ENCODE peak calls at places on chromosomes 1 and 21, in ten cellular contexts. Q, O, H, C, F, G, D, S, B and K are unnamed samples.

GRCh38 chr1:108357802-108358201 is 92.3 kb upstream of the NBPF6 start:
- DNase-seq in Q (no peak), O (no peak), H (no peak), C (no peak), F (no peak), G (no peak), D (no peak), S (no peak), B (no peak), K (no peak)

GRCh38 chr1:202143011-202143767 is 1.3 kb downstream of the ARL8A start:
- DNase-seq in Q (no peak), O (no peak), H (no peak), C (peak; percentile 76), F (peak; percentile 76), G (no peak), D (no peak), S (no peak), B (peak; percentile 34), K (no peak)

GRCh38 chr1:224884428-224884827 is 45.0 kb upstream of the DNAH14 start:
- DNase-seq in Q (no peak), O (no peak), H (no peak), C (no peak), F (no peak), G (no peak), D (no peak), S (peak; percentile 31), B (peak; percentile 15), K (no peak)

GRCh38 chr21:14040386-14040785 is 170.4 kb downstream of the LIPI start:
- DNase-seq in Q (no peak), O (no peak), H (no peak), C (no peak), F (no peak), G (no peak), D (no peak), S (no peak), B (no peak), K (no peak)

GRCh38 chr1:178151831-178152230 is 57.9 kb downstream of the RASAL2 start:
- DNase-seq in Q (no peak), O (no peak), H (no peak), C (no peak), F (no peak), G (no peak), D (no peak), S (no peak), B (no peak), K (no peak)

GRCh38 chr1:81430236-81430635 is 370.5 kb upstream of the ADGRL2 start:
- DNase-seq in Q (no peak), O (no peak), H (no peak), C (no peak), F (no peak), G (no peak), D (no peak), S (no peak), B (no peak), K (no peak)

GRCh38 chr1:150233359-150234308 is 2.3 kb downstream of the ANP32E start:
- DNase-seq in Q (no peak), O (no peak), H (no peak), C (no peak), F (no peak), G (peak; percentile 33), D (peak; percentile 28), S (no peak), B (peak; percentile 24), K (peak; percentile 72)

GRCh38 chr1:44366576-44366975 is 11.5 kb upstream of the ERI3 start:
- DNase-seq in Q (no peak), O (no peak), H (no peak), C (no peak), F (no peak), G (no peak), D (no peak), S (no peak), B (no peak), K (no peak)

GRCh38 chr1:66747500-66747899 is 4.8 kb upstream of the DYNLT5 start:
- DNase-seq in Q (no peak), O (no peak), H (no peak), C (no peak), F (no peak), G (no peak), D (no peak), S (no peak), B (no peak), K (no peak)

GRCh38 chr1:23452011-23452411 is 27.5 kb upstream of the TCEA3 start:
- DNase-seq in Q (peak; percentile 70), O (peak; percentile 41), H (peak; percentile 59), C (peak; percentile 79), F (peak; percentile 86), G (peak; percentile 94), D (peak; percentile 88), S (no peak), B (peak; percentile 93), K (peak; percentile 93)

GRCh38 chr1:98733782-98734112 is 72.2 kb downstream of the SNX7 start:
- DNase-seq in Q (no peak), O (no peak), H (no peak), C (no peak), F (no peak), G (no peak), D (no peak), S (no peak), B (no peak), K (no peak)

GRCh38 chr1:150650193-150650592 is 20.8 kb upstream of the ENSA start:
- DNase-seq in Q (no peak), O (no peak), H (no peak), C (no peak), F (peak; percentile 48), G (peak; percentile 33), D (peak; percentile 79), S (no peak), B (peak; percentile 90), K (no peak)

GRCh38 chr1:45721207-45721606 is 29.2 kb downstream of the IPP start:
- DNase-seq in Q (no peak), O (no peak), H (no peak), C (no peak), F (no peak), G (no peak), D (no peak), S (no peak), B (no peak), K (no peak)

GRCh38 chr1:79711001-79711431 is 704.5 kb upstream of the ADGRL4 start:
- DNase-seq in Q (no peak), O (no peak), H (no peak), C (no peak), F (no peak), G (no peak), D (no peak), S (no peak), B (no peak), K (no peak)

GRCh38 chr1:28147264-28148094 is 29.0 kb downstream of the PTAFR start:
- DNase-seq in Q (no peak), O (no peak), H (no peak), C (no peak), F (no peak), G (no peak), D (no peak), S (peak; percentile 64), B (no peak), K (no peak)

GRCh38 chr1:2583331-2583791 is 3.2 kb upstream of the PRXL2B start:
- DNase-seq in Q (no peak), O (no peak), H (no peak), C (peak; percentile 43), F (no peak), G (no peak), D (no peak), S (peak; percentile 41), B (no peak), K (no peak)

GRCh38 chr1:225825078-225825477 is 15.2 kb downstream of the EPHX1 start:
- DNase-seq in Q (no peak), O (no peak), H (no peak), C (peak; percentile 42), F (peak; percentile 63), G (no peak), D (peak; percentile 87), S (no peak), B (peak; percentile 90), K (no peak)

GRCh38 chr1:56451491-56451890 is 127.9 kb downstream of the PLPP3 start:
- DNase-seq in Q (no peak), O (no peak), H (no peak), C (no peak), F (no peak), G (no peak), D (no peak), S (no peak), B (peak; percentile 91), K (no peak)

GRCh38 chr1:56450004-56450666 is 129.2 kb downstream of the PLPP3 start:
- DNase-seq in Q (no peak), O (no peak), H (no peak), C (no peak), F (no peak), G (no peak), D (no peak), S (peak; percentile 47), B (no peak), K (no peak)

GRCh38 chr1:56453016-56453721 is 126.2 kb downstream of the PLPP3 start:
- DNase-seq in Q (no peak), O (no peak), H (no peak), C (no peak), F (no peak), G (peak; percentile 43), D (no peak), S (peak; percentile 82), B (no peak), K (peak; percentile 80)

GRCh38 chr1:56453722-56454078 is 125.7 kb downstream of the PLPP3 start:
- DNase-seq in Q (no peak), O (no peak), H (no peak), C (no peak), F (no peak), G (no peak), D (no peak), S (peak; percentile 52), B (no peak), K (no peak)

GRCh38 chr1:56452027-56453011 is 127.0 kb downstream of the PLPP3 start:
- DNase-seq in Q (no peak), O (no peak), H (no peak), C (no peak), F (peak; percentile 22), G (no peak), D (no peak), S (no peak), B (no peak), K (no peak)
- H3K27ac ChIP-seq in Q (no peak overlapping the region), O (no peak overlapping the region), H (no peak overlapping the region), C (peak overlapping the region; percentile 28), F (no peak overlapping the region), G (peak overlapping the region; percentile 90), D (no peak overlapping the region), S (peak overlapping the region; percentile 24), B (peak overlapping the region; percentile 59), K (no peak overlapping the region)

GRCh38 chr1:214417545-214418210 is 133.7 kb downstream of the PTPN14 start:
- DNase-seq in Q (no peak), O (no peak), H (no peak), C (no peak), F (no peak), G (no peak), D (no peak), S (no peak), B (no peak), K (no peak)
- H3K27ac ChIP-seq in Q (no peak overlapping the region), O (no peak overlapping the region), H (no peak overlapping the region), C (no peak overlapping the region), F (no peak overlapping the region), G (peak overlapping the region; percentile 33), D (no peak overlapping the region), S (peak overlapping the region; percentile 39), B (no peak overlapping the region), K (no peak overlapping the region)

GRCh38 chr1:174018565-174018964 is 3.6 kb downstream of the RC3H1 start:
- DNase-seq in Q (no peak), O (no peak), H (no peak), C (no peak), F (no peak), G (no peak), D (no peak), S (no peak), B (no peak), K (no peak)
- H3K27ac ChIP-seq in Q (no peak overlapping the region), O (no peak overlapping the region), H (no peak overlapping the region), C (no peak overlapping the region), F (no peak overlapping the region), G (no peak overlapping the region), D (no peak overlapping the region), S (no peak overlapping the region), B (no peak overlapping the region), K (no peak overlapping the region)

GRCh38 chr21:29258626-29259335 is 39.9 kb upstream of the BACH1 start:
- DNase-seq in Q (no peak), O (no peak), H (no peak), C (no peak), F (no peak), G (no peak), D (no peak), S (no peak), B (no peak), K (no peak)
- H3K27ac ChIP-seq in Q (no peak overlapping the region), O (no peak overlapping the region), H (no peak overlapping the region), C (no peak overlapping the region), F (no peak overlapping the region), G (no peak overlapping the region), D (no peak overlapping the region), S (no peak overlapping the region), B (no peak overlapping the region), K (no peak overlapping the region)